ENCODE peak calls at places on chromosomes 5 and 9, in nine cellular contexts. M is fibroblast of pulmonary artery; X is stimulated activated CD4-positive, alpha-beta T cell treated with anti-CD3 and anti-CD28 coated beads, Interleukin-15, amount 100 ng/mL, for 1 hour; W is stimulated activated CD8-positive, alpha-beta memory T cell treated with anti-CD3 and anti-CD28 coated beads, Interleukin-7, amount 100 ng/mL, for 4 hours; Z is naive thymus-derived CD8-positive, alpha-beta T cell; V is LoVo; A is activated T-helper 1 cell treated with anti-CD3 and anti-CD28 coated beads, Interleukin-12 subunit alpha, Interleukin-12 subunit beta, Interleukin-2, Interleukin-4 antibody, amounts not matched to agents 30 ng/mL and 10 ng/mL and 1 ng/mL, durations not matched to agents 14 hours and 24 hours and 36 hours; J is mesothelial cell of epicardium; S is nucleus accumbens. N is an unnamed sample.

GRCh38 chr9:29816954-29817703 is 2243.8 kb upstream of the C9orf72 start:
- DNase-seq in M (no peak), X (no peak), W (no peak), Z (no peak), V (no peak), A (no peak), J (no peak), S (no peak), N (no peak)

GRCh38 chr9:136571525-136571924 is 25.7 kb upstream of the NOTCH1 start:
- DNase-seq in M (no peak), X (no peak), W (no peak), Z (no peak), V (no peak), A (no peak), J (no peak), S (no peak), N (no peak)

GRCh38 chr5:173771058-173771742 is 116.9 kb upstream of the CPEB4 start:
- DNase-seq in M (no peak), X (no peak), W (no peak), Z (no peak), V (no peak), A (no peak), J (no peak), S (no peak), N (no peak)

GRCh38 chr9:14051459-14051858 is 262.5 kb downstream of the NFIB start:
- DNase-seq in M (peak), X (no peak), W (no peak), Z (no peak), V (no peak), A (no peak), J (no peak), S (no peak), N (no peak)

GRCh38 chr5:73796164-73797141 is 170.5 kb downstream of the ARHGEF28 start:
- DNase-seq in M (peak), X (no peak), W (no peak), Z (no peak), V (peak), A (no peak), J (no peak), S (no peak), N (no peak)

GRCh38 chr5:168807261-168807660 is 228.1 kb upstream of the PANK3 start:
- DNase-seq in M (no peak), X (no peak), W (no peak), Z (no peak), V (no peak), A (no peak), J (no peak), S (no peak), N (no peak)

GRCh38 chr9:136021891-136022681 is 60.9 kb upstream of the UBAC1 start:
- DNase-seq in M (no peak), X (no peak), W (no peak), Z (no peak), V (no peak), A (no peak), J (no peak), S (no peak), N (no peak)

GRCh38 chr5:71883745-71884103 is 164.6 kb downstream of the CARTPT start:
- DNase-seq in M (no peak), X (no peak), W (no peak), Z (no peak), V (no peak), A (no peak), J (no peak), S (no peak), N (no peak)

GRCh38 chr9:130173462-130173876 is 1.3 kb downstream of the NCS1 start:
- DNase-seq in M (peak), X (no peak), W (no peak), Z (no peak), V (no peak), A (no peak), J (no peak), S (no peak), N (no peak)

GRCh38 chr5:112668911-112669310 is 68.8 kb upstream of the APC start:
- DNase-seq in M (no peak), X (no peak), W (no peak), Z (no peak), V (no peak), A (no peak), J (no peak), S (no peak), N (no peak)

GRCh38 chr5:139752506-139753350 is 42.9 kb upstream of the PSD2 start:
- DNase-seq in M (no peak), X (no peak), W (peak), Z (no peak), V (no peak), A (no peak), J (no peak), S (no peak), N (no peak)

GRCh38 chr5:73312146-73312871 is 136.3 kb downstream of the FOXD1 start:
- DNase-seq in M (peak), X (no peak), W (no peak), Z (no peak), V (no peak), A (no peak), J (no peak), S (no peak), N (no peak)

GRCh38 chr9:15696979-15697378 is 144.1 kb downstream of the CCDC171 start:
- DNase-seq in M (no peak), X (no peak), W (no peak), Z (no peak), V (no peak), A (no peak), J (no peak), S (no peak), N (no peak)

GRCh38 chr5:103847060-103847459 is 284.5 kb upstream of the NUDT12 start:
- DNase-seq in M (no peak), X (no peak), W (no peak), Z (no peak), V (no peak), A (no peak), J (no peak), S (no peak), N (no peak)

GRCh38 chr5:45532826-45533624 is 163.2 kb downstream of the HCN1 start:
- DNase-seq in M (no peak), X (no peak), W (no peak), Z (no peak), V (no peak), A (no peak), J (no peak), S (no peak), N (no peak)

GRCh38 chr9:133886563-133887501 is 105.3 kb downstream of the VAV2 start:
- DNase-seq in M (no peak), X (no peak), W (no peak), Z (no peak), V (no peak), A (no peak), J (no peak), S (no peak), N (no peak)

GRCh38 chr5:35803221-35803651 is 53.5 kb upstream of the IL7R start:
- DNase-seq in M (peak), X (no peak), W (no peak), Z (peak), V (no peak), A (no peak), J (no peak), S (peak), N (peak)

GRCh38 chr9:71306134-71306533 is 184.7 kb upstream of the TRPM3 start:
- DNase-seq in M (no peak), X (no peak), W (no peak), Z (no peak), V (no peak), A (no peak), J (no peak), S (no peak), N (no peak)

GRCh38 chr9:7970666-7971335 is 171.2 kb upstream of the DMAC1 start:
- DNase-seq in M (no peak), X (no peak), W (no peak), Z (no peak), V (no peak), A (no peak), J (no peak), S (no peak), N (no peak)

GRCh38 chr5:78574731-78575161 is 73.8 kb downstream of the LHFPL2 start:
- DNase-seq in M (no peak), X (no peak), W (no peak), Z (no peak), V (no peak), A (no peak), J (no peak), S (no peak), N (no peak)

GRCh38 chr5:139273322-139273571 is 20.3 kb upstream of the MATR3 start:
- DNase-seq in M (no peak), X (no peak), W (no peak), Z (no peak), V (no peak), A (no peak), J (no peak), S (no peak), N (no peak)

GRCh38 chr5:96816991-96817390 is 9.2 kb upstream of the ERAP1 start:
- DNase-seq in M (no peak), X (no peak), W (no peak), Z (no peak), V (no peak), A (no peak), J (no peak), S (no peak), N (no peak)

GRCh38 chr5:124744170-124744911 is 2.1 kb downstream of the ZNF608 start:
- DNase-seq in M (peak), X (no peak), W (no peak), Z (no peak), V (no peak), A (no peak), J (no peak), S (peak), N (peak)

GRCh38 chr5:168612123-168612522 is 33.0 kb upstream of the PANK3 start:
- DNase-seq in M (peak), X (no peak), W (no peak), Z (no peak), V (no peak), A (no peak), J (no peak), S (no peak), N (no peak)

GRCh38 chr9:75993434-75993833 is 103.0 kb downstream of the PCSK5 start:
- DNase-seq in M (peak), X (no peak), W (no peak), Z (no peak), V (peak), A (no peak), J (no peak), S (no peak), N (no peak)

GRCh38 chr5:178312900-178313299 is 80.3 kb upstream of the PHYKPL start:
- DNase-seq in M (no peak), X (no peak), W (no peak), Z (no peak), V (no peak), A (no peak), J (no peak), S (no peak), N (no peak)

GRCh38 chr9:24498632-24499031 is 47.1 kb downstream of the IZUMO3 start:
- DNase-seq in M (no peak), X (no peak), W (no peak), Z (no peak), V (no peak), A (no peak), J (no peak), S (no peak), N (no peak)

GRCh38 chr9:6917162-6917561 is 159.4 kb downstream of the KDM4C start:
- DNase-seq in M (no peak), X (no peak), W (no peak), Z (no peak), V (no peak), A (no peak), J (no peak), S (no peak), N (no peak)

GRCh38 chr9:89519393-89519805 is 21.5 kb upstream of the SEMA4D start:
- DNase-seq in M (peak), X (no peak), W (no peak), Z (no peak), V (no peak), A (no peak), J (no peak), S (no peak), N (no peak)

GRCh38 chr9:115456515-115456914 is 338.6 kb upstream of the TNC start:
- DNase-seq in M (no peak), X (no peak), W (no peak), Z (no peak), V (no peak), A (no peak), J (no peak), S (no peak), N (no peak)

GRCh38 chr9:18208166-18209059 is 265.5 kb upstream of the ADAMTSL1 start:
- DNase-seq in M (peak), X (no peak), W (no peak), Z (no peak), V (peak), A (no peak), J (peak), S (no peak), N (no peak)

N was measured in caudate nucleus.